ENCODE peak calls at places on chromosomes 3 and 15, in seven cellular contexts. H is Calu3; B is cardiac muscle cell; O is right atrium auricular region; S is hypothalamus; K is activated T-helper 1 cell treated with Interleukin-2 at 50 U/mL for 16 hours; G is stimulated activated CD8-positive, alpha-beta memory T cell treated with anti-CD3 and anti-CD28 coated beads, Interleukin-15, amount 100 ng/mL, for 48 hours. M is an unnamed sample.

GRCh38 chr3:114446605-114447004 is 152.8 kb downstream of the TIGIT start:
- DNase-seq in H (no peak), B (no peak), O (no peak), S (no peak), K (no peak), G (no peak), M (no peak)

GRCh38 chr15:64521726-64522164 is 61.4 kb downstream of the ZNF609 start:
- DNase-seq in H (peak), B (peak), O (peak), S (peak), K (no peak), G (no peak), M (no peak)

GRCh38 chr3:40763812-40764211 is 239.1 kb downstream of the ZNF621 start:
- DNase-seq in H (no peak), B (no peak), O (no peak), S (no peak), K (no peak), G (no peak), M (no peak)

GRCh38 chr15:80207887-80208286 is 44.1 kb downstream of the CTXND1 start:
- DNase-seq in H (peak), B (peak), O (no peak), S (no peak), K (no peak), G (no peak), M (peak)

GRCh38 chr3:14516738-14517345 is 23.3 kb downstream of the GRIP2 start:
- DNase-seq in H (no peak), B (no peak), O (no peak), S (no peak), K (no peak), G (no peak), M (no peak)

GRCh38 chr3:145094355-145094941 is 1066.5 kb downstream of the PLOD2 start:
- DNase-seq in H (peak), B (peak), O (no peak), S (no peak), K (no peak), G (no peak), M (peak)

GRCh38 chr3:80050826-80051601 is 283.2 kb upstream of the ROBO1 start:
- DNase-seq in H (no peak), B (no peak), O (no peak), S (no peak), K (no peak), G (no peak), M (no peak)

GRCh38 chr3:138945646-138946553 is 1.0 kb downstream of the FOXL2 start:
- DNase-seq in H (peak), B (no peak), O (no peak), S (no peak), K (no peak), G (no peak), M (no peak)

GRCh38 chr3:40679289-40679688 is 154.5 kb downstream of the ZNF621 start:
- DNase-seq in H (no peak), B (no peak), O (no peak), S (no peak), K (no peak), G (no peak), M (no peak)

GRCh38 chr3:45321607-45322391 is 66.6 kb upstream of the LARS2 start:
- DNase-seq in H (no peak), B (no peak), O (no peak), S (no peak), K (no peak), G (no peak), M (no peak)

GRCh38 chr3:133408961-133409360 is 9.1 kb downstream of the BFSP2 start:
- DNase-seq in H (no peak), B (peak), O (no peak), S (no peak), K (no peak), G (no peak), M (peak)

GRCh38 chr3:55322649-55323048 is 164.5 kb downstream of the WNT5A start:
- DNase-seq in H (no peak), B (peak), O (no peak), S (no peak), K (no peak), G (no peak), M (no peak)

GRCh38 chr15:69338535-69339213 is 40.0 kb downstream of the PAQR5 start:
- DNase-seq in H (no peak), B (no peak), O (no peak), S (no peak), K (no peak), G (no peak), M (no peak)

GRCh38 chr15:88141490-88141889 is 115.0 kb downstream of the NTRK3 start:
- DNase-seq in H (no peak), B (no peak), O (no peak), S (no peak), K (no peak), G (no peak), M (no peak)

GRCh38 chr3:188270423-188270972 is 116.5 kb downstream of the LPP start:
- DNase-seq in H (peak), B (peak), O (no peak), S (no peak), K (no peak), G (no peak), M (peak)

GRCh38 chr3:128487813-128488635 is 5.0 kb downstream of the GATA2 start:
- DNase-seq in H (peak), B (peak), O (peak), S (no peak), K (no peak), G (no peak), M (peak)

GRCh38 chr3:28467414-28467813 is 118.8 kb upstream of the AZI2 start:
- DNase-seq in H (no peak), B (no peak), O (no peak), S (no peak), K (no peak), G (no peak), M (no peak)

GRCh38 chr3:48180530-48181253 is 7.5 kb downstream of the CDC25A start:
- DNase-seq in H (no peak), B (no peak), O (no peak), S (no peak), K (no peak), G (no peak), M (no peak)

GRCh38 chr3:124492824-124493223 is 237.4 kb upstream of the UMPS start:
- DNase-seq in H (peak), B (peak), O (no peak), S (no peak), K (no peak), G (no peak), M (peak)

GRCh38 chr15:50321680-50322079 is 33.3 kb downstream of the GABPB1 start:
- DNase-seq in H (no peak), B (peak), O (no peak), S (no peak), K (no peak), G (no peak), M (peak)

GRCh38 chr3:105513042-105513441 is 146.3 kb downstream of the ALCAM start:
- DNase-seq in H (no peak), B (peak), O (no peak), S (no peak), K (no peak), G (no peak), M (peak)

GRCh38 chr3:178189854-178190253 is 346.4 kb upstream of the KCNMB2 start:
- DNase-seq in H (no peak), B (no peak), O (no peak), S (no peak), K (no peak), G (no peak), M (no peak)

GRCh38 chr3:129211772-129212171 is 28.1 kb upstream of the CNBP start:
- DNase-seq in H (peak), B (peak), O (peak), S (no peak), K (no peak), G (no peak), M (peak)

GRCh38 chr15:27679203-27679602 is 419.9 kb downstream of the OCA2 start:
- DNase-seq in H (no peak), B (no peak), O (no peak), S (no peak), K (no peak), G (no peak), M (no peak)

GRCh38 chr3:61199843-61200242 is 51.4 kb downstream of the FHIT start:
- DNase-seq in H (no peak), B (no peak), O (no peak), S (no peak), K (no peak), G (no peak), M (no peak)

GRCh38 chr15:63601727-63602185 is 4.6 kb downstream of the FBXL22 start:
- DNase-seq in H (peak), B (no peak), O (no peak), S (no peak), K (no peak), G (no peak), M (no peak)

GRCh38 chr3:30704931-30705890 is 98.8 kb downstream of the TGFBR2 start:
- DNase-seq in H (no peak), B (no peak), O (no peak), S (no peak), K (no peak), G (no peak), M (no peak)

GRCh38 chr3:42637001-42637400 is 16.5 kb upstream of the ZBTB47 start:
- DNase-seq in H (no peak), B (no peak), O (no peak), S (no peak), K (no peak), G (no peak), M (no peak)

GRCh38 chr3:142027713-142028112 is 121.6 kb downstream of the TFDP2 start:
- DNase-seq in H (peak), B (peak), O (no peak), S (no peak), K (no peak), G (peak), M (peak)

GRCh38 chr3:153158961-153159735 is 2.9 kb upstream of the RAP2B start:
- DNase-seq in H (peak), B (no peak), O (no peak), S (no peak), K (no peak), G (no peak), M (no peak)

GRCh38 chr3:173411288-173412064 is 13.9 kb downstream of the NLGN1 start:
- DNase-seq in H (peak), B (peak), O (no peak), S (no peak), K (no peak), G (no peak), M (peak)

GRCh38 chr15:70299931-70300858 is 202.5 kb upstream of the TLE3 start:
- DNase-seq in H (no peak), B (no peak), O (no peak), S (no peak), K (peak), G (peak), M (no peak)

GRCh38 chr3:43932921-43933320 is 242.2 kb downstream of the ABHD5 start:
- DNase-seq in H (no peak), B (peak), O (no peak), S (no peak), K (no peak), G (no peak), M (no peak)

GRCh38 chr3:142628806-142629205 is 32.6 kb downstream of the PLS1 start:
- DNase-seq in H (no peak), B (no peak), O (no peak), S (no peak), K (no peak), G (no peak), M (no peak)